ENCODE peak calls at places on chromosomes 7 and 10, in ten cellular contexts. One of them, this sample, is unnamed.

GRCh38 chr7:134513169-134513752 is 14.1 kb upstream of the AKR1B10 start:
- DNase-seq in hepatic stellate cell: peak
- DNase-seq in AG08396: peak
- DNase-seq in body of pancreas: peak
- DNase-seq in non-pigmented ciliary epithelial cell: no peak
- DNase-seq in aorta: no peak
- DNase-seq in A549: peak
- DNase-seq in NCI-H1694 treated with DMSO at 0.1 percent for 48 hours: peak
- DNase-seq in cortex of kidney: no peak
- DNase-seq in mucosa of gallbladder: no peak
- DNase-seq in this sample: peak

GRCh38 chr7:159061674-159062212 is 82.9 kb downstream of the VIPR2 start:
- DNase-seq in aorta: peak
- DNase-seq in NCI-H1694 treated with DMSO at 0.1 percent for 48 hours: no peak
- DNase-seq in cortex of kidney: no peak
- DNase-seq in non-pigmented ciliary epithelial cell: no peak
- DNase-seq in body of pancreas: no peak
- DNase-seq in mucosa of gallbladder: no peak
- DNase-seq in AG08396: peak
- DNase-seq in A549: no peak
- DNase-seq in hepatic stellate cell: no peak
- DNase-seq in this sample: no peak

GRCh38 chr7:73560035-73560835 is 2.7 kb upstream of the BCL7B start:
- DNase-seq in body of pancreas: no peak
- DNase-seq in A549: peak
- DNase-seq in AG08396: peak
- DNase-seq in hepatic stellate cell: peak
- DNase-seq in NCI-H1694 treated with DMSO at 0.1 percent for 48 hours: peak
- DNase-seq in mucosa of gallbladder: no peak
- DNase-seq in non-pigmented ciliary epithelial cell: peak
- DNase-seq in cortex of kidney: no peak
- DNase-seq in aorta: no peak
- DNase-seq in this sample: no peak

GRCh38 chr7:111090834-111091233 is at the start of gene LRRN3:
- DNase-seq in cortex of kidney: no peak
- DNase-seq in hepatic stellate cell: peak
- DNase-seq in non-pigmented ciliary epithelial cell: no peak
- DNase-seq in aorta: peak
- DNase-seq in AG08396: peak
- DNase-seq in NCI-H1694 treated with DMSO at 0.1 percent for 48 hours: peak
- DNase-seq in A549: no peak
- DNase-seq in body of pancreas: peak
- DNase-seq in mucosa of gallbladder: peak
- DNase-seq in this sample: peak

GRCh38 chr10:53646525-53646924 is 873.9 kb upstream of the MBL2 start:
- DNase-seq in AG08396: no peak
- DNase-seq in body of pancreas: no peak
- DNase-seq in hepatic stellate cell: no peak
- DNase-seq in A549: no peak
- DNase-seq in aorta: no peak
- DNase-seq in NCI-H1694 treated with DMSO at 0.1 percent for 48 hours: no peak
- DNase-seq in mucosa of gallbladder: peak
- DNase-seq in cortex of kidney: no peak
- DNase-seq in non-pigmented ciliary epithelial cell: no peak
- DNase-seq in this sample: no peak

GRCh38 chr10:73439605-73440298 is 6.4 kb upstream of the MSS51 start:
- DNase-seq in mucosa of gallbladder: no peak
- DNase-seq in A549: no peak
- DNase-seq in aorta: no peak
- DNase-seq in NCI-H1694 treated with DMSO at 0.1 percent for 48 hours: no peak
- DNase-seq in AG08396: peak
- DNase-seq in body of pancreas: no peak
- DNase-seq in hepatic stellate cell: peak
- DNase-seq in non-pigmented ciliary epithelial cell: peak
- DNase-seq in cortex of kidney: no peak
- DNase-seq in this sample: no peak

GRCh38 chr10:103917326-103918052 is 495 bp downstream of the STN1 start:
- DNase-seq in non-pigmented ciliary epithelial cell: no peak
- DNase-seq in aorta: no peak
- DNase-seq in A549: peak
- DNase-seq in hepatic stellate cell: peak
- DNase-seq in NCI-H1694 treated with DMSO at 0.1 percent for 48 hours: no peak
- DNase-seq in cortex of kidney: no peak
- DNase-seq in AG08396: peak
- DNase-seq in body of pancreas: peak
- DNase-seq in mucosa of gallbladder: no peak
- DNase-seq in this sample: peak

GRCh38 chr10:63464402-63465292 is 1.1 kb downstream of the JMJD1C start:
- DNase-seq in aorta: no peak
- DNase-seq in body of pancreas: no peak
- DNase-seq in mucosa of gallbladder: no peak
- DNase-seq in NCI-H1694 treated with DMSO at 0.1 percent for 48 hours: no peak
- DNase-seq in AG08396: peak
- DNase-seq in cortex of kidney: no peak
- DNase-seq in hepatic stellate cell: peak
- DNase-seq in non-pigmented ciliary epithelial cell: no peak
- DNase-seq in A549: peak
- DNase-seq in this sample: no peak

GRCh38 chr7:102254521-102254920 is 32.1 kb upstream of the SH2B2 start:
- DNase-seq in body of pancreas: no peak
- DNase-seq in A549: no peak
- DNase-seq in aorta: no peak
- DNase-seq in hepatic stellate cell: no peak
- DNase-seq in AG08396: no peak
- DNase-seq in NCI-H1694 treated with DMSO at 0.1 percent for 48 hours: no peak
- DNase-seq in cortex of kidney: no peak
- DNase-seq in mucosa of gallbladder: no peak
- DNase-seq in non-pigmented ciliary epithelial cell: no peak
- DNase-seq in this sample: no peak

GRCh38 chr7:51589111-51589510 is 272.5 kb upstream of the COBL start:
- DNase-seq in non-pigmented ciliary epithelial cell: no peak
- DNase-seq in body of pancreas: no peak
- DNase-seq in mucosa of gallbladder: no peak
- DNase-seq in aorta: no peak
- DNase-seq in A549: no peak
- DNase-seq in hepatic stellate cell: no peak
- DNase-seq in cortex of kidney: no peak
- DNase-seq in AG08396: no peak
- DNase-seq in NCI-H1694 treated with DMSO at 0.1 percent for 48 hours: no peak
- DNase-seq in this sample: no peak

GRCh38 chr10:103204353-103205255 is 11.5 kb upstream of the NT5C2 start:
- DNase-seq in non-pigmented ciliary epithelial cell: no peak
- DNase-seq in mucosa of gallbladder: peak
- DNase-seq in NCI-H1694 treated with DMSO at 0.1 percent for 48 hours: no peak
- DNase-seq in aorta: no peak
- DNase-seq in cortex of kidney: no peak
- DNase-seq in A549: peak
- DNase-seq in AG08396: peak
- DNase-seq in body of pancreas: peak
- DNase-seq in hepatic stellate cell: no peak
- DNase-seq in this sample: no peak

GRCh38 chr7:108468246-108468645 is 12.0 kb upstream of the NRCAM start:
- DNase-seq in body of pancreas: no peak
- DNase-seq in aorta: no peak
- DNase-seq in hepatic stellate cell: no peak
- DNase-seq in non-pigmented ciliary epithelial cell: no peak
- DNase-seq in NCI-H1694 treated with DMSO at 0.1 percent for 48 hours: no peak
- DNase-seq in mucosa of gallbladder: no peak
- DNase-seq in cortex of kidney: no peak
- DNase-seq in AG08396: no peak
- DNase-seq in A549: no peak
- DNase-seq in this sample: no peak